ENCODE peak calls at places on chromosome 20, in five cellular contexts. A is Daoy; I is NCI-H146; X is CD4-positive, alpha-beta memory T cell; W is fibroblast of lung. R is an unnamed sample.

GRCh38 chr20:45052698-45053440 is 48.1 kb downstream of the KCNS1 start:
- DNase-seq in A (peak; percentile 27), W (peak; percentile 30), I (no peak), X (peak; percentile 31), R (no peak)

GRCh38 chr20:36084897-36085617 is 69.5 kb upstream of the EPB41L1 start:
- DNase-seq in I (no peak), W (peak; percentile 55), X (no peak), A (peak; percentile 41), R (no peak)

GRCh38 chr20:10217517-10218410 is 866 bp upstream of the SNAP25 start:
- DNase-seq in W (peak; percentile 99), A (peak; percentile 84), X (no peak), I (peak; percentile 94), R (no peak)

GRCh38 chr20:51156041-51156795 is 133.3 kb upstream of the KCNG1 start:
- DNase-seq in I (no peak), W (peak; percentile 89), X (no peak), A (no peak), R (no peak)

GRCh38 chr20:35776513-35777101 is 4.8 kb downstream of the PHF20 start:
- DNase-seq in A (peak; percentile 19), I (peak; percentile 21), X (no peak), W (peak; percentile 57), R (peak; percentile 85)

GRCh38 chr20:51712501-51713212 is 55.5 kb downstream of the ATP9A start:
- DNase-seq in W (peak; percentile 51), I (no peak), A (peak; percentile 19), X (no peak), R (no peak)

GRCh38 chr20:32519367-32519730 is 65.8 kb downstream of the NOL4L start:
- DNase-seq in I (no peak), X (no peak), W (no peak), A (no peak), R (no peak)

GRCh38 chr20:37336369-37337207 is 9.4 kb upstream of the SRC start:
- DNase-seq in A (peak; percentile 51), X (no peak), W (no peak), I (no peak), R (no peak)